ENCODE peak calls at places on chromosomes 16 and 17, in six cellular contexts. E is A673, C is gastrocnemius medialis, I is H9, K is IMR-90, X is uterus. T is an unnamed sample.
A peak's percentile ranks its signal among the peaks of the same experiment; 100 is the strongest.

GRCh38 chr17:17851101-17851500 is 14.3 kb upstream of the SREBF1 start:
- DNase-seq in E (no peak), C (no peak), I (no peak), K (no peak), X (no peak), T (no peak)

GRCh38 chr17:72618018-72618509 is 474.4 kb downstream of the SLC39A11 start:
- DNase-seq in E (no peak), C (no peak), I (no peak), K (no peak), X (no peak), T (no peak)

GRCh38 chr17:48637323-48638260 is 11.4 kb upstream of the HOXB9 start:
- DNase-seq in E (no peak), C (no peak), I (no peak), K (peak; percentile 85), X (no peak), T (no peak)

GRCh38 chr16:68700120-68700519 is 37.0 kb upstream of the CDH1 start:
- DNase-seq in E (no peak), C (no peak), I (no peak), K (peak; percentile 10), X (no peak), T (no peak)

GRCh38 chr16:82004651-82005490 is 6.4 kb downstream of the SDR42E1 start:
- DNase-seq in E (no peak), C (no peak), I (no peak), K (no peak), X (no peak), T (no peak)

GRCh38 chr16:641326-642188 is at the start of gene MCRIP2:
- DNase-seq in E (peak; percentile 72), C (peak; percentile 88), I (peak; percentile 90), K (peak; percentile 61), X (peak; percentile 86), T (peak; percentile 59)

GRCh38 chr16:53995378-53995777 is 291.2 kb downstream of the IRX3 start:
- DNase-seq in E (no peak), C (peak; percentile 22), I (no peak), K (no peak), X (no peak), T (no peak)

GRCh38 chr17:21165922-21166598 is 39.3 kb downstream of the DHRS7B start:
- DNase-seq in E (no peak), C (peak; percentile 92), I (no peak), K (no peak), X (peak; percentile 41), T (no peak)

GRCh38 chr16:67443299-67443698 is 12.4 kb downstream of the HSD11B2 start:
- DNase-seq in E (no peak), C (peak; percentile 65), I (no peak), K (no peak), X (peak; percentile 87), T (peak; percentile 80)

GRCh38 chr16:65965632-65966031 is 400.9 kb upstream of the CDH5 start:
- DNase-seq in E (no peak), C (no peak), I (no peak), K (no peak), X (no peak), T (no peak)

GRCh38 chr17:7857724-7858486 is at the start of gene CYB5D1:
- DNase-seq in E (peak; percentile 97), C (peak; percentile 94), I (peak; percentile 93), K (peak; percentile 93), X (peak; percentile 90), T (peak; percentile 84)

GRCh38 chr17:9484789-9485188 is 90.8 kb downstream of the STX8 start:
- DNase-seq in E (no peak), C (no peak), I (no peak), K (peak; percentile 45), X (no peak), T (no peak)

GRCh38 chr17:41519501-41520224 is 973 bp upstream of the KRT15 start:
- DNase-seq in E (no peak), C (no peak), I (no peak), K (no peak), X (no peak), T (no peak)

GRCh38 chr16:79767597-79768280 is 167.2 kb upstream of the MAF start:
- DNase-seq in E (no peak), C (no peak), I (no peak), K (no peak), X (peak; percentile 29), T (peak; percentile 9)

GRCh38 chr17:70629902-70630301 is 460.6 kb downstream of the KCNJ2 start:
- DNase-seq in E (no peak), C (no peak), I (no peak), K (peak; percentile 13), X (no peak), T (no peak)

GRCh38 chr17:61757168-61757567 is 106.2 kb downstream of the BRIP1 start:
- DNase-seq in E (no peak), C (no peak), I (no peak), K (no peak), X (no peak), T (no peak)

GRCh38 chr17:78343433-78344201 is 16.3 kb downstream of the SOCS3 start:
- DNase-seq in E (no peak), C (peak; percentile 50), I (peak; percentile 59), K (no peak), X (no peak), T (no peak)

GRCh38 chr16:1713933-1714332 is 7.9 kb downstream of the MAPK8IP3 start:
- DNase-seq in E (no peak), C (no peak), I (peak; percentile 53), K (no peak), X (no peak), T (no peak)

GRCh38 chr17:76318586-76318985 is 10.5 kb upstream of the QRICH2 start:
- DNase-seq in E (no peak), C (no peak), I (no peak), K (peak; percentile 85), X (no peak), T (no peak)

GRCh38 chr16:12341423-12341822 is 364.9 kb downstream of the SNX29 start:
- DNase-seq in E (no peak), C (peak; percentile 66), I (no peak), K (peak; percentile 75), X (no peak), T (no peak)

GRCh38 chr17:62965649-62966425 is at the start of gene TANC2:
- DNase-seq in E (peak; percentile 82), C (peak; percentile 67), I (peak; percentile 94), K (peak; percentile 81), X (peak; percentile 82), T (peak; percentile 78)

GRCh38 chr16:57639172-57639571 is 10.7 kb downstream of the ADGRG1 start:
- DNase-seq in E (peak; percentile 53), C (no peak), I (peak; percentile 78), K (no peak), X (no peak), T (no peak)

GRCh38 chr17:61416540-61417363 is 17.1 kb downstream of the TBX2 start:
- DNase-seq in E (peak; percentile 72), C (peak; percentile 75), I (peak; percentile 98), K (peak; percentile 87), X (peak; percentile 89), T (peak; percentile 75)

GRCh38 chr16:72793017-72793416 is 254.9 kb downstream of the ZFHX3 start:
- DNase-seq in E (no peak), C (no peak), I (no peak), K (no peak), X (no peak), T (no peak)

GRCh38 chr17:65182233-65182632 is 45.1 kb downstream of the RGS9 start:
- DNase-seq in E (no peak), C (no peak), I (no peak), K (no peak), X (no peak), T (no peak)
- H3K4me1 ChIP-seq in E (no peaks in the 10 kb centered on the region), C (no peaks in the 10 kb centered on the region), I (peaks cover 8% of the 10 kb centered on the region), K (peaks cover 20% of the 10 kb centered on the region), X (no peaks in the 10 kb centered on the region), T (no peaks in the 10 kb centered on the region)

GRCh38 chr17:83092186-83092585 is 12.8 kb downstream of the METRNL start:
- DNase-seq in E (no peak), C (no peak), I (no peak), K (no peak), X (no peak), T (no peak)
- H3K4me1 ChIP-seq in E (no peaks in the 10 kb centered on the region), C (peaks cover 20% of the 10 kb centered on the region), I (no peaks in the 10 kb centered on the region), K (peaks cover 4% of the 10 kb centered on the region), X (no peaks in the 10 kb centered on the region), T (peaks cover 41% of the 10 kb centered on the region)

GRCh38 chr17:34740516-34740915 is 161.1 kb downstream of the TMEM132E start:
- DNase-seq in E (no peak), C (no peak), I (peak; percentile 19), K (no peak), X (no peak), T (no peak)
- H3K4me1 ChIP-seq in E (no peaks in the 10 kb centered on the region), C (no peaks in the 10 kb centered on the region), I (no peaks in the 10 kb centered on the region), K (no peaks in the 10 kb centered on the region), X (no peaks in the 10 kb centered on the region), T (no peaks in the 10 kb centered on the region)

DNA sequence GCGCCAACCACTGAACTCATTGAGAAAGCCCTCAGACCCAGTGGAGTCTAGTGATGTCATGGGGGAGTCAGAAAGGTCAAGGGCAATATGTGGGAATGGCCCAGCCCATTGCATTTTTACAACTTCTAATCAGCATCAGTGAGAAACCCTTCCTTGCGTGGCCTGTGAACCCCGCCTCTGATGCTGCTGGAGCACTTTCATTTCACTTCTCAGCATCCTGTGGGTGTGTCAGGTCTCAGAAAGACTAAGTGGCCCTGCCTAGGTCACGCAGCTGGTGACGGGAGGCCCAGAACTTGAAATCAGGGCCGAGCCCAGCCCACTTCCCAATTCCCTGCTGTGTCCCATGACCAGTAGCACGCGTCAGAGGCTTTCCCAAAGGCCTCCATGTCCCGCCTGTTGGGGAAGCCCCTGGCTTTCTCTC is 6.1 kb downstream of the DNAI2 start:
- DNase-seq in E (no peak), C (no peak), I (no peak), K (no peak), X (no peak), T (no peak)
- H3K4me1 ChIP-seq in E (no peaks in the 10 kb centered on the region), C (no peaks in the 10 kb centered on the region), I (no peaks in the 10 kb centered on the region), K (no peaks in the 10 kb centered on the region), X (no peaks in the 10 kb centered on the region), T (peaks cover 31% of the 10 kb centered on the region)

DNA sequence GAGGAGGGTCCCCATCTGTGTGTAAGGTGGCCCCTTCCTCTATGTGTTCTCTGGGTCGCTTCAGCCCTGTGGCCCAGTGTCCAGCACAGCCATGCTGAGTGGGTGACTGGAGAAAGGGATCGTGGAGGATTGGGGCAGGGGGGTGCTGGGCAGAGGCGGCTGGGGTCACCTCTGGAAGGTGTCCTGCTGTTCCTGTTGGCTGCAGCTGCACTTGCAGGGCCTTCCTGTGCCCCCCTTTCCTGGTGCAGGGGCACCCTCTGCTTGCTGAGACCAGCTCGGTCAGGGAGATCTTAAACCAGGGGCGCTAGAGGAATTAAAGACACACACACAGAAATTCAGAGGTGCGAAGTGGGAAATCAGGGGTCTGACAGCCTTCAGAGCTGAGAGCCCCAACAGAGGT is 11.1 kb downstream of the IL32 start:
- DNase-seq in E (no peak), C (no peak), I (no peak), K (no peak), X (no peak), T (no peak)
- H3K4me1 ChIP-seq in E (no peaks in the 10 kb centered on the region), C (no peaks in the 10 kb centered on the region), I (no peaks in the 10 kb centered on the region), K (no peaks in the 10 kb centered on the region), X (no peaks in the 10 kb centered on the region), T (no peaks in the 10 kb centered on the region)

DNA sequence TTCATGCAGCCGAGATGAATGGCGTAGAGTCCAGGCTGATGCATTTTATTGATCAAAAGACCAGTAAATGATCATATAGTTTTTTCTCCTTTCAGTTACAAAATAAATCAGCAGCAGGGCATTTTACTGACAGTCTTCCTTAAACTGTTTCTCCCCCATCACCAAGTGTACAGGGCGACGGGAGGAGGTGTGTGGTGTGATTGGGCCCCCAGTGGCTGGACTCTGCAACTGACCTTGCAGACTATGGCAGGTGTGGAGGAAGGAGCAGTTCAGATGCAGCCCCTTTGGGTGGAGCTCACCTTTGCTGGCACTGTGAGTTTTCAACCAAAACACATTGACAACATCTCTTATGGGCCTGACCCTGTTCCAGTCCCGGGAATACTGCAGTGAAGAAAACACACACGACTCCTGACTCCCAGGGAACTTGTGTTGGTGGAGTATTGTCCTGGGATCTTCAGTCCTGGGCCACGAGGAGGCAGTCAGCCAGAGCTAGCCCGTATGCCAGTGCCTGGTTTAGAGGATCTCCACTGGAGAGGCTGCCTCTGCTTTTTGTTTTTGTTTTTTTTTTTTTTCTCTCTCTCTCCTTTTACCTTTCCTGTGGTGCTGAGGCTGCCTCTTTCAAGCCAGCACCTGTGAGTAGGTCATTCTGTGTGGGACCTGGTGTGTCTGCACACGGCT is 29.8 kb downstream of the KIAA0513 start:
- DNase-seq in E (no peak), C (no peak), I (peak; percentile 61), K (no peak), X (no peak), T (no peak)
- H3K4me1 ChIP-seq in E (no peaks in the 10 kb centered on the region), C (peaks cover 12% of the 10 kb centered on the region), I (no peaks in the 10 kb centered on the region), K (peaks cover 8% of the 10 kb centered on the region), X (no peaks in the 10 kb centered on the region), T (peaks cover 24% of the 10 kb centered on the region)

T was measured in tibial nerve.